ENCODE peak calls at places on chromosome 5, in ten cellular contexts. I is NCI-H524; C is naive thymus-derived CD8-positive, alpha-beta T cell; S is HS-5; M is naive thymus-derived CD4-positive, alpha-beta T cell; L is Caco-2; T is activated CD4-positive, alpha-beta T cell treated with anti-CD3 and anti-CD28 coated beads, Interleukin-2, amount 50 U/mL, for 1 hour; U is activated T-helper 1 cell treated with anti-CD3 and anti-CD28 coated beads, Interleukin-12 subunit alpha, Interleukin-12 subunit beta, Interleukin-2, Interleukin-4 antibody, amounts not matched to agents 30 ng/mL and 10 ng/mL and 1 ng/mL, durations not matched to agents 14 hours and 24 hours and 36 hours; G is GM13976; W is bronchial epithelial cell. B is an unnamed sample.

GRCh38 chr5:24905123-24905522 is 260.3 kb upstream of the CDH10 start:
- DNase-seq in I (no peak), C (no peak), S (peak), M (no peak), L (no peak), T (no peak), U (no peak), G (no peak), W (peak), B (no peak)

GRCh38 chr5:79560774-79561524 is 47.0 kb upstream of the HOMER1 start:
- DNase-seq in I (no peak), C (no peak), S (peak), M (no peak), L (no peak), T (no peak), U (peak), G (peak), W (peak), B (peak)

GRCh38 chr5:84715686-84716085 is 331.0 kb upstream of the EDIL3 start:
- DNase-seq in I (no peak), C (no peak), S (no peak), M (no peak), L (no peak), T (no peak), U (no peak), G (no peak), W (peak), B (no peak)

GRCh38 chr5:181203842-181204560 is 995 bp downstream of the TRIM7 start:
- DNase-seq in I (no peak), C (no peak), S (no peak), M (no peak), L (peak), T (no peak), U (no peak), G (no peak), W (no peak), B (no peak)

GRCh38 chr5:173323121-173323798 is 5.0 kb downstream of the STC2 start:
- DNase-seq in I (no peak), C (no peak), S (no peak), M (no peak), L (no peak), T (no peak), U (no peak), G (no peak), W (no peak), B (no peak)

GRCh38 chr5:88761269-88761880 is 121.6 kb downstream of the MEF2C start:
- DNase-seq in I (no peak), C (no peak), S (no peak), M (no peak), L (no peak), T (no peak), U (no peak), G (peak), W (peak), B (no peak)

GRCh38 chr5:112083623-112084022 is 326.6 kb upstream of the NREP start:
- DNase-seq in I (no peak), C (no peak), S (no peak), M (no peak), L (no peak), T (no peak), U (no peak), G (no peak), W (no peak), B (no peak)

GRCh38 chr5:174425271-174425963 is 299.0 kb upstream of the MSX2 start:
- DNase-seq in I (no peak), C (no peak), S (no peak), M (no peak), L (no peak), T (no peak), U (no peak), G (no peak), W (peak), B (no peak)